ENCODE peak calls at places on chromosomes 6 and 20, in seven cellular contexts. V is nucleus accumbens, J is non-pigmented ciliary epithelial cell, C is GM19239, U is cardiac fibroblast, H is left colon, R is SW480. N is an unnamed sample.

GRCh38 chr6:118509009-118509617 is 39.0 kb upstream of the PLN start:
- DNase-seq in C (no peak), U (peak; percentile 65), R (peak; percentile 13), V (no peak), H (no peak), J (no peak), N (peak; percentile 40)

GRCh38 chr6:158072083-158072721 is 90.5 kb downstream of the SYNJ2 start:
- DNase-seq in J (no peak), C (peak; percentile 87), U (peak; percentile 81), R (peak; percentile 51), H (peak; percentile 56), V (no peak), N (peak; percentile 66)

GRCh38 chr6:121319112-121319553 is 15.1 kb downstream of the TBC1D32 start:
- DNase-seq in R (no peak), J (no peak), V (no peak), H (no peak), C (no peak), U (peak; percentile 60), N (no peak)

GRCh38 chr6:166655251-166655650 is 28.2 kb upstream of the RPS6KA2 start:
- DNase-seq in R (no peak), H (no peak), V (no peak), U (no peak), J (no peak), C (no peak), N (no peak)

GRCh38 chr6:112173401-112173800 is 81.0 kb downstream of the LAMA4 start:
- DNase-seq in V (no peak), H (no peak), C (no peak), R (no peak), U (no peak), J (no peak), N (no peak)

GRCh38 chr6:28258877-28259777 is at the start of gene NKAPL:
- DNase-seq in J (peak; percentile 32), V (no peak), U (peak; percentile 85), H (peak; percentile 73), R (no peak), C (no peak), N (peak; percentile 66)

GRCh38 chr20:39853664-39854063 is 835.4 kb downstream of the MAFB start:
- DNase-seq in V (no peak), R (peak; percentile 68), U (peak; percentile 64), C (peak; percentile 18), J (peak; percentile 55), H (no peak), N (peak; percentile 58)

GRCh38 chr6:152595507-152595906 is 41.7 kb downstream of the SYNE1 start:
- DNase-seq in U (peak; percentile 33), H (no peak), R (peak; percentile 5), V (no peak), C (no peak), J (no peak), N (no peak)

GRCh38 chr6:149846321-149846720 is 17.8 kb downstream of the LRP11 start:
- DNase-seq in R (no peak), H (no peak), C (no peak), J (no peak), U (peak; percentile 81), V (no peak), N (peak; percentile 84)

GRCh38 chr6:26594730-26595632 is 1.8 kb upstream of the ABT1 start:
- DNase-seq in C (no peak), V (no peak), J (peak; percentile 77), R (no peak), U (peak; percentile 94), H (no peak), N (peak; percentile 83)

GRCh38 chr6:44286747-44287146 is 16.5 kb downstream of the TMEM151B start:
- DNase-seq in J (no peak), C (no peak), R (no peak), V (no peak), H (no peak), U (no peak), N (no peak)

GRCh38 chr6:35514587-35514986 is 1.9 kb upstream of the TULP1 start:
- DNase-seq in U (no peak), H (no peak), C (no peak), R (no peak), V (no peak), J (no peak), N (no peak)

GRCh38 chr6:98530732-98531131 is 303.6 kb upstream of the POU3F2 start:
- DNase-seq in H (no peak), V (no peak), R (no peak), J (no peak), C (no peak), U (no peak), N (no peak)

GRCh38 chr6:14001329-14002012 is 76.7 kb downstream of the RNF182 start:
- DNase-seq in J (peak; percentile 96), U (peak; percentile 99), C (no peak), V (no peak), H (no peak), R (peak; percentile 79), N (peak; percentile 98)

GRCh38 chr6:21767891-21768659 is 174.5 kb downstream of the SOX4 start:
- DNase-seq in U (peak; percentile 87), V (no peak), J (no peak), C (no peak), R (no peak), H (no peak), N (no peak)

GRCh38 chr6:67680297-67680932 is 954.7 kb upstream of the ADGRB3 start:
- DNase-seq in V (no peak), R (no peak), C (no peak), H (no peak), U (peak; percentile 87), J (peak; percentile 42), N (peak; percentile 51)

GRCh38 chr6:104431096-104431495 is 428.6 kb downstream of the HACE1 start:
- DNase-seq in C (no peak), U (no peak), H (no peak), J (no peak), V (no peak), R (no peak), N (no peak)

GRCh38 chr6:90004511-90004910 is 110.2 kb downstream of the GJA10 start:
- DNase-seq in U (no peak), C (no peak), R (no peak), H (peak; percentile 53), V (no peak), J (no peak), N (no peak)

GRCh38 chr6:35810831-35811698 is 5.9 kb downstream of the LHFPL5 start:
- DNase-seq in V (no peak), U (peak; percentile 89), H (no peak), J (peak; percentile 65), R (peak; percentile 42), C (no peak), N (peak; percentile 70)

GRCh38 chr20:36628076-36628475 is 17.9 kb downstream of the SLA2 start:
- DNase-seq in U (peak; percentile 7), H (no peak), J (no peak), C (no peak), V (no peak), R (no peak), N (peak; percentile 22)

GRCh38 chr6:25781134-25781533 is 26.6 kb downstream of the SLC17A4 start:
- DNase-seq in H (no peak), V (no peak), C (no peak), R (no peak), U (no peak), J (no peak), N (no peak)

GRCh38 chr20:36491901-36492617 is 49.3 kb upstream of the MYL9 start:
- DNase-seq in U (peak; percentile 46), R (no peak), V (no peak), H (no peak), C (peak; percentile 62), J (no peak), N (no peak)

GRCh38 chr6:72810571-72811280 is 188.9 kb downstream of the KCNQ5 start:
- DNase-seq in H (no peak), C (no peak), R (no peak), J (no peak), V (no peak), U (no peak), N (no peak)

GRCh38 chr6:169450097-169450496 is 196.5 kb upstream of the THBS2 start:
- DNase-seq in U (no peak), C (no peak), J (no peak), H (no peak), R (no peak), V (no peak), N (peak; percentile 21)

GRCh38 chr6:144939926-144940325 is 654.8 kb downstream of the UTRN start:
- DNase-seq in R (no peak), C (no peak), V (no peak), J (no peak), U (peak; percentile 28), H (no peak), N (peak; percentile 20)

GRCh38 chr6:33752139-33753015 is 5.7 kb upstream of the IP6K3 start:
- DNase-seq in R (no peak), V (no peak), C (no peak), U (no peak), J (no peak), H (peak; percentile 81), N (no peak)

GRCh38 chr6:167146173-167146572 is 11.6 kb downstream of the GPR31 start:
- DNase-seq in U (no peak), J (no peak), C (no peak), R (no peak), V (no peak), H (no peak), N (no peak)

GRCh38 chr6:157093555-157093954 is 229.8 kb downstream of the TMEM242 start:
- DNase-seq in R (no peak), J (no peak), U (no peak), C (no peak), H (no peak), V (no peak), N (no peak)

GRCh38 chr6:143027058-143027457 is 33.6 kb upstream of the AIG1 start:
- DNase-seq in U (peak; percentile 57), V (no peak), C (no peak), R (no peak), H (peak; percentile 27), J (no peak), N (peak; percentile 31)

GRCh38 chr20:14498809-14499208 is 161.4 kb upstream of the FLRT3 start:
- DNase-seq in V (no peak), J (no peak), U (no peak), R (no peak), H (no peak), C (no peak), N (no peak)

GRCh38 chr6:19153270-19153980 is 683.7 kb upstream of the ID4 start:
- DNase-seq in C (no peak), U (peak; percentile 20), V (no peak), J (peak; percentile 17), H (no peak), R (no peak), N (peak; percentile 76)

GRCh38 chr6:13870185-13870584 is 54.6 kb upstream of the RNF182 start:
- DNase-seq in C (no peak), H (no peak), V (no peak), J (no peak), U (no peak), R (no peak), N (no peak)

N was measured in brain microvascular endothelial cell.